ENCODE peak calls at places on chromosome 6, in eight cellular contexts. V, D, W, X, G, N, P and H are unnamed samples.

GRCh38 chr6:5208491-5208890 is 52.3 kb downstream of the LYRM4 start:
- DNase-seq in V (no peak), D (no peak), W (peak), X (peak), G (no peak), N (no peak), P (no peak), H (no peak)

GRCh38 chr6:135180458-135181332 is at the start of gene MYB:
- DNase-seq in V (peak), D (peak), W (peak), X (peak), G (peak), N (peak), P (peak), H (no peak)

GRCh38 chr6:32685603-32686002 is 19.1 kb upstream of the HLA-DQB1 start:
- DNase-seq in V (peak), D (no peak), W (peak), X (peak), G (no peak), N (peak), P (no peak), H (peak)

GRCh38 chr6:27156874-27157460 is 90.5 kb upstream of the PRSS16 start:
- DNase-seq in V (no peak), D (no peak), W (no peak), X (no peak), G (no peak), N (no peak), P (peak), H (no peak)

GRCh38 chr6:106025655-106026054 is 60.5 kb upstream of the PRDM1 start:
- DNase-seq in V (no peak), D (no peak), W (peak), X (peak), G (no peak), N (no peak), P (peak), H (no peak)

GRCh38 chr6:54288476-54288875 is 19.8 kb upstream of the TINAG start:
- DNase-seq in V (no peak), D (no peak), W (peak), X (no peak), G (no peak), N (no peak), P (no peak), H (no peak)

GRCh38 chr6:30743099-30744053 is 889 bp upstream of the FLOT1 start:
- DNase-seq in V (no peak), D (no peak), W (no peak), X (peak), G (no peak), N (peak), P (peak), H (no peak)

GRCh38 chr6:52538921-52539354 is 37.9 kb downstream of the TRAM2 start:
- DNase-seq in V (no peak), D (no peak), W (peak), X (peak), G (no peak), N (no peak), P (peak), H (no peak)

GRCh38 chr6:81023007-81023582 is 729.4 kb downstream of the TENT5A start:
- DNase-seq in V (peak), D (no peak), W (peak), X (peak), G (peak), N (no peak), P (no peak), H (no peak)

GRCh38 chr6:118743744-118744143 is 92.4 kb upstream of the CEP85L start:
- DNase-seq in V (no peak), D (no peak), W (peak), X (peak), G (no peak), N (no peak), P (peak), H (no peak)

GRCh38 chr6:16914184-16914583 is 152.9 kb upstream of the ATXN1 start:
- DNase-seq in V (no peak), D (no peak), W (no peak), X (no peak), G (no peak), N (no peak), P (no peak), H (no peak)

GRCh38 chr6:46134216-46134615 is 4.4 kb downstream of the ENPP4 start:
- DNase-seq in V (no peak), D (no peak), W (no peak), X (no peak), G (peak), N (no peak), P (no peak), H (no peak)

GRCh38 chr6:31558631-31559500 is 11.5 kb downstream of the NFKBIL1 start:
- DNase-seq in V (peak), D (no peak), W (peak), X (no peak), G (no peak), N (peak), P (peak), H (peak)

GRCh38 chr6:112478036-112478435 is 130.9 kb downstream of the RFPL4B start:
- DNase-seq in V (no peak), D (no peak), W (no peak), X (no peak), G (no peak), N (no peak), P (peak), H (no peak)

GRCh38 chr6:12958052-12958706 is 241.6 kb downstream of the PHACTR1 start:
- DNase-seq in V (no peak), D (no peak), W (peak), X (no peak), G (no peak), N (no peak), P (peak), H (no peak)

GRCh38 chr6:36769161-36769675 is 70.0 kb downstream of the CPNE5 start:
- DNase-seq in V (no peak), D (no peak), W (peak), X (peak), G (no peak), N (no peak), P (peak), H (no peak)

GRCh38 chr6:25991785-25992412 is 29.3 kb downstream of the TRIM38 start:
- DNase-seq in V (peak), D (peak), W (peak), X (peak), G (peak), N (peak), P (peak), H (peak)

GRCh38 chr6:168709440-168709839 is 268.5 kb downstream of the SMOC2 start:
- DNase-seq in V (no peak), D (no peak), W (no peak), X (no peak), G (no peak), N (no peak), P (no peak), H (no peak)

DNA sequence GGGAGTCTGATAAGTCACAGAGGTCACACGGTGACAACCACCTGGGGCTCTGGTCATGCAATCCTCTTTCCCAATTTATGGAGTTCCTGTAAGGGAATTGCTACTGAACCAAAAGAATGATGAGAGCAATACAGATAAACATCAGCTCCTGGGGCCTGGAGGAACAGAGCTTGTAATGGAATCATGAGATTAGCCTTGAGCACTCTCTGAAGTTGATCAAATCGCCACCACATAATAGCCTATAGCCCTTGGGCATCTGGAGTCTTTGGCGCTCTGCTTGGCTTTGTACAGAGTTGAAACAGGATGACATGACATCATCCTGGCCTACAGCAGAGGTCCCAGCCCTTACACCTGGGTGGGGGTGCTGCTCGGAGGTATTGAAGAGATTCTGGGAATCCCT is 154.3 kb upstream of the DTNBP1 start:
- DNase-seq in V (no peak), D (no peak), W (no peak), X (no peak), G (no peak), N (no peak), P (no peak), H (no peak)
- H2AFZ ChIP-seq in V (no peak), D (no peak), W (no peak), X (no peak), G (no peak), N (no peak), P (no peak), H (no peak)

GRCh38 chr6:11414564-11414963 is 123.0 kb upstream of the TMEM170B start:
- DNase-seq in V (no peak), D (peak), W (no peak), X (no peak), G (no peak), N (no peak), P (no peak), H (peak)
- H2AFZ ChIP-seq in V (peak), D (peak), W (no peak), X (peak), G (no peak), N (no peak), P (no peak), H (no peak)

DNA sequence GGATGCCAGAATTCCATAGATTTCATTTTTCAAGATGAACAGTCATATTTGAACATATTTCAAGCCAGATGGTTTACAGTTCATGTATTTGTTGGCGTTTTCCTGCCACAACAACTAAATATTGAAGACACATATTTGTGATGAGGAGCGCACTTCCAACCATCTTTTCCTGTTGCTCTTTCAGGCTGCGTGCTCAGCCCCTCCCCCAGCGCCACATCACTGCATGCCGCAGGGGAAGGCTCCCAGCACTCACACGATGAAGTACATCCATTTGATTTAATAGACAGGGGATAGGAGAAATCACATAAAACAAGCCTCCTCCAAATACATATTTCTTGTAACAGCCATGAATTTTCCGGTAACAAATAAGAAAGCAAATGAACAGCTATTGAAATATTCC is 6.0 kb upstream of the NOX3 start:
- DNase-seq in V (no peak), D (no peak), W (peak), X (peak), G (no peak), N (no peak), P (peak), H (no peak)
- H2AFZ ChIP-seq in V (no peak), D (no peak), W (peak), X (peak), G (no peak), N (no peak), P (peak), H (no peak)

DNA sequence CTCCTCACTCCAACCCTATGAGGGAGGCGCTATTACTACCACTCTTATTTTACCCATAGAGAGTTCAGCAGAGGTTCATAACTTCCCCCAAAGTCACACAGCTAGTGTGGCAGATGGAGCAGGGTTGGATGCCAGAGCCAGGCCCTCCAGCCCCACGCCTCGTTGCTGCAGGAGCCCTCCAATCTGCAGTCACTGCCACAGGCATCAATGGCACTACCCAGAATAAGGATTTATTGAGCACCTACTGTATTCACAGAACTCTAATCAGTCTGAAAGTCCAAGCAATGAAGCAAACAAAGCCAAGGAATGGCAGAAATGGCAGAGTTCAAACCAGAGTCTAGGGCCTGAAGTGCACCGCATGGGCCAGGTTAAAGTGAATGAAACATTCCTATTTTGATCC is 144.9 kb downstream of the LPA start:
- DNase-seq in V (no peak), D (no peak), W (no peak), X (no peak), G (no peak), N (no peak), P (no peak), H (no peak)
- H2AFZ ChIP-seq in V (no peak), D (no peak), W (no peak), X (no peak), G (peak), N (no peak), P (no peak), H (no peak)